ENCODE peak calls at places on chromosomes 2 and 18, in ten cellular contexts. E is esophagus squamous epithelium, A is upper lobe of left lung, F is AG10803, V is fibroblast of the aortic adventitia, X is GM13977, H is tibial artery, W is HFFc6, K is nephron progenitor cell, D is choroid plexus epithelial cell. Z is an unnamed sample.

GRCh38 chr18:13269599-13270011 is 51.0 kb downstream of the LDLRAD4 start:
- DNase-seq in X (no peak), A (no peak), H (no peak), W (no peak), E (no peak), D (no peak), F (peak), V (no peak), K (no peak), Z (no peak)

GRCh38 chr2:114769991-114770390 is 327.6 kb downstream of the DPP10 start:
- DNase-seq in E (no peak), K (no peak), F (no peak), A (no peak), X (no peak), D (no peak), W (no peak), V (no peak), H (no peak), Z (no peak)

GRCh38 chr2:59025157-59025757 is 784.1 kb upstream of the FANCL start:
- DNase-seq in H (no peak), A (peak), X (peak), V (peak), K (peak), W (no peak), E (no peak), D (peak), F (peak), Z (peak)

GRCh38 chr2:64232266-64232665 is 88.0 kb upstream of the PELI1 start:
- DNase-seq in K (no peak), F (no peak), X (no peak), H (no peak), E (no peak), A (no peak), V (no peak), W (no peak), D (no peak), Z (no peak)

GRCh38 chr2:172285010-172285621 is 142.3 kb upstream of the ITGA6 start:
- DNase-seq in E (no peak), W (peak), A (no peak), H (no peak), X (no peak), F (peak), V (peak), K (peak), D (peak), Z (no peak)

GRCh38 chr2:38528008-38528442 is 74.7 kb downstream of the HNRNPLL start:
- DNase-seq in A (peak), K (peak), H (no peak), F (peak), D (peak), V (peak), X (no peak), W (peak), E (no peak), Z (no peak)

GRCh38 chr2:195319112-195319460 is 337.9 kb upstream of the SLC39A10 start:
- DNase-seq in H (no peak), X (no peak), E (no peak), F (peak), D (peak), W (peak), K (no peak), A (no peak), V (peak), Z (no peak)

GRCh38 chr2:146544701-146545100 is 1300.1 kb upstream of the ACVR2A start:
- DNase-seq in V (no peak), A (no peak), H (no peak), X (no peak), K (no peak), F (no peak), W (no peak), E (no peak), D (no peak), Z (no peak)

GRCh38 chr2:219851169-219851568 is 223.7 kb downstream of the SLC4A3 start:
- DNase-seq in A (no peak), E (no peak), F (no peak), D (no peak), X (no peak), V (no peak), K (no peak), W (no peak), H (no peak), Z (no peak)

GRCh38 chr2:3785220-3785889 is 82.0 kb downstream of the DCDC2C start:
- DNase-seq in X (no peak), A (no peak), E (no peak), F (no peak), D (peak), K (no peak), W (no peak), V (no peak), H (no peak), Z (no peak)

GRCh38 chr2:8234253-8234652 is 447.6 kb upstream of the ID2 start:
- DNase-seq in H (no peak), E (no peak), X (no peak), F (no peak), D (no peak), W (no peak), A (no peak), V (no peak), K (no peak), Z (no peak)

GRCh38 chr18:52531836-52532235 is 191.8 kb downstream of the DCC start:
- DNase-seq in H (no peak), V (no peak), W (no peak), E (no peak), F (no peak), K (no peak), A (no peak), X (no peak), D (no peak), Z (no peak)

GRCh38 chr18:57585421-57585820 is 1.1 kb downstream of the FECH start:
- DNase-seq in H (no peak), A (no peak), X (no peak), V (peak), E (no peak), D (no peak), W (no peak), F (no peak), K (no peak), Z (no peak)

GRCh38 chr2:179467111-179467510 is 202.5 kb upstream of the SESTD1 start:
- DNase-seq in A (no peak), H (no peak), V (no peak), D (peak), K (no peak), W (peak), X (no peak), F (no peak), E (no peak), Z (no peak)

GRCh38 chr2:27075219-27075871 is 3.1 kb upstream of the EMILIN1 start:
- DNase-seq in X (no peak), W (no peak), K (no peak), V (no peak), H (no peak), F (no peak), E (no peak), D (peak), A (no peak), Z (no peak)

GRCh38 chr2:23751747-23752265 is 175.1 kb downstream of the ATAD2B start:
- DNase-seq in E (no peak), D (no peak), A (no peak), K (no peak), W (peak), X (no peak), F (no peak), H (no peak), V (no peak), Z (no peak)

GRCh38 chr2:199457147-199458016 is at the start of gene SATB2:
- DNase-seq in H (no peak), A (peak), V (peak), K (peak), X (peak), F (peak), E (no peak), D (peak), W (peak), Z (no peak)

DNA sequence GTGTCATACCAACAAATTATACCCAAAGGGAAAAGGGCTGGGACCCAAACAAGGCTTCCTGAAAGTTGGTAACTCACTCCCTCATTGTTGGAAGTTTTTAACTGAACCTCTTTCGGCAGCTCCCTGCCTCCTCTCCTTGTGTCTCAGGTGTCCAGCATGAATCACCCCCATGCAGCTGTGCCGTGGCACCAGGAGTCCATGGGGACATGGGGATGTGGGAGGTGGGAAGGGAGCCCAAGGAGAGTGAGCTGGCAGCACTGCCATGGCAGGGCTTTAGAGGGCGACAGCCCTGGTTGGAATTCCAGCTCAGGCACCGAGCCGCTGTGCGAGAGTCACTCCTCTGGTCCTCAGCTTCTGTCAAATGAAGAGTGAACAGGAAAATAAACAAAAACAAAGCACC is 12.5 kb upstream of the GYPC start:
- DNase-seq in V (no peak), W (no peak), X (no peak), K (no peak), A (no peak), F (no peak), E (no peak), D (no peak), H (no peak), Z (no peak)
- TF ChIP-seq CTCF in V (no peak), W (no peak), X (no peak), K (no peak), A (no peak), F (no peak), E (no peak), D (no peak), H (no peak), Z (no peak)

DNA sequence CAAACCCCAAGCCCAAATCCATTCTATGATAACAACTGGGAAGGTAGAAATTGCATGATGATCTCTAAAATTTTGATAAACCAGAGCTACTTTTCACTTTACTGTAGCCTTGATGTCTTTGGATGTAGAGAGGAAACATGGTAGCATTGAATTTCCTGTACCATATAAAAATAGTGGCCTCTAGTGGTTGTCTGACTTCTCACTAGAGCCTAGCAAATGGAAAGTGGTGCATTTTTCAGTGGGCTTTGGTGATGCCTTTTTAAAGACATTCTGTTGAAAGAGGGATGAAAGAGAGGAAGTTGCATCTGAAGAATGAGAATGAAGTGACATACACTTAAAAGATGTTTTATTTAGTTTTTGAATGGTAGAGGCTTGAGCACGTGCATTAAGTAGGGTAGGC is 662.2 kb downstream of the XIRP2 start:
- DNase-seq in W (no peak), X (peak), K (no peak), V (no peak), H (no peak), A (no peak), F (no peak), D (peak), E (no peak), Z (no peak)
- TF ChIP-seq CTCF in W (peak), X (peak), K (peak), V (peak), H (no peak), A (no peak), F (peak), D (peak), E (peak), Z (no peak)

GRCh38 chr2:120948662-120949011 is 213.0 kb downstream of the GLI2 start:
- DNase-seq in F (no peak), V (no peak), A (peak), E (no peak), X (no peak), K (no peak), H (no peak), D (no peak), W (no peak), Z (no peak)
- TF ChIP-seq CTCF in F (no peak), V (no peak), A (no peak), E (no peak), X (no peak), K (no peak), H (no peak), D (no peak), W (no peak), Z (no peak)

GRCh38 chr2:208033701-208034502 is 8.6 kb upstream of the PLEKHM3 start:
- DNase-seq in A (no peak), E (no peak), X (peak), V (peak), F (no peak), K (no peak), W (peak), D (peak), H (no peak), Z (no peak)
- TF ChIP-seq CTCF in A (peak), E (peak), X (peak), V (peak), F (no peak), K (no peak), W (peak), D (peak), H (peak), Z (no peak)